ENCODE peak calls at places on chromosomes 7 and 10, in five cellular contexts. K, A, J, U and R are unnamed samples.

GRCh38 chr7:150450491-150450992 is at the start of gene GIMAP8:
- DNase-seq in K (no peak), A (no peak), J (peak; percentile 23), U (no peak), R (no peak)

GRCh38 chr10:97810476-97810875 is 38.7 kb upstream of the SFRP5 start:
- DNase-seq in K (no peak), A (no peak), J (no peak), U (no peak), R (no peak)

GRCh38 chr10:94607111-94607510 is 61.5 kb downstream of the HELLS start:
- DNase-seq in K (no peak), A (no peak), J (no peak), U (no peak), R (no peak)

GRCh38 chr7:2787251-2787968 is 56.7 kb downstream of the GNA12 start:
- DNase-seq in K (no peak), A (no peak), J (peak; percentile 53), U (no peak), R (no peak)

GRCh38 chr10:62818426-62819011 is 2.4 kb upstream of the EGR2 start:
- DNase-seq in K (peak; percentile 77), A (no peak), J (peak; percentile 70), U (no peak), R (no peak)

GRCh38 chr7:29807179-29807841 is 1.0 kb downstream of the WIPF3 start:
- DNase-seq in K (peak; percentile 72), A (no peak), J (peak; percentile 62), U (no peak), R (no peak)

GRCh38 chr10:60456053-60456452 is 66.4 kb upstream of the ANK3 start:
- DNase-seq in K (peak; percentile 57), A (no peak), J (no peak), U (no peak), R (no peak)

GRCh38 chr7:18550574-18550973 is 55.0 kb downstream of the HDAC9 start:
- DNase-seq in K (no peak), A (no peak), J (no peak), U (no peak), R (no peak)

GRCh38 chr7:49635800-49636199 is 137.6 kb upstream of the VWC2 start:
- DNase-seq in K (no peak), A (no peak), J (no peak), U (no peak), R (no peak)

GRCh38 chr10:130018253-130018652 is 54.2 kb upstream of the EBF3 start:
- DNase-seq in K (peak; percentile 44), A (no peak), J (no peak), U (no peak), R (no peak)

GRCh38 chr10:75452997-75453396 is 21.6 kb downstream of the LRMDA start:
- DNase-seq in K (no peak), A (no peak), J (no peak), U (no peak), R (no peak)

GRCh38 chr7:43296306-43296705 is 183.9 kb downstream of the HECW1 start:
- DNase-seq in K (no peak), A (no peak), J (peak; percentile 87), U (no peak), R (no peak)

GRCh38 chr10:34872820-34873219 is 57.7 kb upstream of the PARD3 start:
- DNase-seq in K (no peak), A (no peak), J (no peak), U (no peak), R (no peak)

GRCh38 chr7:131385039-131385605 is 57.4 kb downstream of the MKLN1 start:
- DNase-seq in K (no peak), A (no peak), J (no peak), U (no peak), R (no peak)

GRCh38 chr10:21479553-21480315 is 45.7 kb downstream of the SKIDA1 start:
- DNase-seq in K (no peak), A (no peak), J (peak; percentile 44), U (no peak), R (no peak)

GRCh38 chr10:50224330-50224952 is 26.9 kb downstream of the ASAH2 start:
- DNase-seq in K (peak; percentile 42), A (no peak), J (peak; percentile 74), U (peak; percentile 55), R (no peak)

GRCh38 chr7:17679427-17679826 is 260.9 kb downstream of the SNX13 start:
- DNase-seq in K (no peak), A (no peak), J (no peak), U (no peak), R (no peak)

GRCh38 chr7:815284-816216 is 16.7 kb upstream of the SUN1 start:
- DNase-seq in K (peak; percentile 94), A (peak; percentile 56), J (peak; percentile 92), U (no peak), R (no peak)

GRCh38 chr10:108069096-108069495 is 904.6 kb upstream of the SORCS1 start:
- DNase-seq in K (no peak), A (no peak), J (no peak), U (no peak), R (no peak)

GRCh38 chr7:100745184-100745583 is 11.8 kb downstream of the ZAN start:
- DNase-seq in K (no peak), A (no peak), J (peak; percentile 90), U (no peak), R (peak; percentile 17)

GRCh38 chr7:64799-65430 is 127.5 kb upstream of the FAM20C start:
- DNase-seq in K (no peak), A (no peak), J (no peak), U (no peak), R (no peak)

GRCh38 chr7:55325371-55325792 is 39.8 kb upstream of the LANCL2 start:
- DNase-seq in K (no peak), A (no peak), J (no peak), U (no peak), R (peak; percentile 87)

GRCh38 chr7:92588561-92588960 is 1.6 kb downstream of the FAM133B start:
- DNase-seq in K (no peak), A (no peak), J (no peak), U (no peak), R (no peak)

GRCh38 chr7:97226541-97226940 is 109.0 kb downstream of the SDHAF3 start:
- DNase-seq in K (no peak), A (no peak), J (no peak), U (no peak), R (no peak)

GRCh38 chr10:93509816-93510215 is 13.4 kb downstream of the CEP55 start:
- DNase-seq in K (no peak), A (no peak), J (no peak), U (no peak), R (no peak)

GRCh38 chr10:71547841-71548493 is 151.2 kb downstream of the CDH23 start:
- DNase-seq in K (no peak), A (no peak), J (peak; percentile 91), U (no peak), R (no peak)

GRCh38 chr7:137036768-137037167 is 168.3 kb downstream of the CHRM2 start:
- DNase-seq in K (no peak), A (no peak), J (no peak), U (no peak), R (no peak)

GRCh38 chr10:99784731-99785441 is 2.4 kb downstream of the ABCC2 start:
- DNase-seq in K (no peak), A (no peak), J (no peak), U (no peak), R (no peak)

GRCh38 chr10:1638889-1639418 is 98.4 kb downstream of the ADARB2 start:
- DNase-seq in K (no peak), A (no peak), J (no peak), U (no peak), R (no peak)

GRCh38 chr10:79007843-79008319 is 60.9 kb upstream of the ZMIZ1 start:
- DNase-seq in K (no peak), A (no peak), J (no peak), U (no peak), R (peak; percentile 94)

GRCh38 chr7:88927-89921 is 103.1 kb upstream of the FAM20C start:
- DNase-seq in K (no peak), A (no peak), J (no peak), U (peak; percentile 82), R (no peak)

GRCh38 chr10:102604379-102604960 is 39.8 kb upstream of the TRIM8 start:
- DNase-seq in K (no peak), A (no peak), J (no peak), U (peak; percentile 92), R (no peak)

GRCh38 chr7:69773535-69774225 is 175.4 kb downstream of the AUTS2 start:
- DNase-seq in K (no peak), A (no peak), J (no peak), U (no peak), R (no peak)

GRCh38 chr10:122393288-122393687 is 18.8 kb downstream of the PLEKHA1 start:
- DNase-seq in K (no peak), A (no peak), J (no peak), U (no peak), R (no peak)